ENCODE peak calls at places on chromosomes 4 and X, in five cellular contexts. D, R, J, Q and Y are unnamed samples.

GRCh38 chr4:112234952-112235609 is 3.5 kb downstream of the AP1AR start:
- DNase-seq in J (no peak), Q (no peak), D (peak), R (peak), Y (peak)

GRCh38 chrX:11890843-11891514 is 132.9 kb downstream of the MSL3 start:
- DNase-seq in Q (peak), D (no peak), R (peak), J (peak), Y (no peak)

GRCh38 chr4:11483076-11483475 is 54.4 kb upstream of the HS3ST1 start:
- DNase-seq in R (no peak), J (no peak), Q (no peak), D (no peak), Y (no peak)

GRCh38 chrX:100090931-100091330 is 319.1 kb downstream of the PCDH19 start:
- DNase-seq in J (no peak), R (no peak), Q (no peak), D (no peak), Y (no peak)

GRCh38 chr4:91373546-91373945 is 930.2 kb upstream of the GRID2 start:
- DNase-seq in D (no peak), R (no peak), Q (no peak), J (no peak), Y (no peak)

GRCh38 chrX:13760428-13760827 is 25.9 kb downstream of the OFD1 start:
- DNase-seq in Q (no peak), R (no peak), J (no peak), D (no peak), Y (no peak)

GRCh38 chrX:100939336-100939735 is 10.6 kb upstream of the XKRX start:
- DNase-seq in D (peak), J (no peak), R (no peak), Q (no peak), Y (no peak)

GRCh38 chrX:154717824-154718223 is 33.1 kb downstream of the GAB3 start:
- DNase-seq in R (peak), D (peak), J (no peak), Q (no peak), Y (no peak)

GRCh38 chr4:99438578-99438875 is 3.4 kb upstream of the ADH7 start:
- DNase-seq in Q (no peak), J (no peak), D (no peak), R (no peak), Y (no peak)

GRCh38 chrX:125205918-125206665 is 113.6 kb upstream of the TEX13C start:
- DNase-seq in Q (peak), J (no peak), D (no peak), R (no peak), Y (no peak)

GRCh38 chrX:13372203-13372980 is 52.5 kb upstream of the ATXN3L start:
- DNase-seq in R (no peak), D (no peak), J (no peak), Q (no peak), Y (no peak)

GRCh38 chr4:3420956-3421355 is 20.8 kb upstream of the HGFAC start:
- DNase-seq in J (no peak), D (no peak), R (no peak), Q (no peak), Y (no peak)

GRCh38 chr4:111018231-111018630 is 395.4 kb upstream of the PITX2 start:
- DNase-seq in Q (no peak), J (no peak), R (no peak), D (no peak), Y (no peak)

GRCh38 chr4:139900964-139901376 is 235.4 kb downstream of the MGST2 start:
- DNase-seq in D (no peak), J (no peak), Q (no peak), R (no peak), Y (no peak)

GRCh38 chrX:8191022-8191421 is 20.0 kb upstream of the VCX2 start:
- DNase-seq in R (peak), J (no peak), Q (no peak), D (no peak), Y (no peak)

GRCh38 chr4:102511830-102512605 is 10.9 kb downstream of the NFKB1 start:
- DNase-seq in Q (no peak), R (no peak), D (no peak), J (no peak), Y (no peak)

GRCh38 chrX:152989292-152989658 is 4.6 kb downstream of the PNMA5 start:
- DNase-seq in J (no peak), R (no peak), D (no peak), Q (no peak), Y (peak)

GRCh38 chrX:125826080-125826479 is 340.0 kb downstream of the DCAF12L2 start:
- DNase-seq in J (no peak), R (no peak), D (no peak), Q (no peak), Y (no peak)

GRCh38 chrX:48058621-48059295 is 12.7 kb downstream of the ZNF630 start:
- DNase-seq in Q (no peak), J (no peak), R (no peak), D (no peak), Y (no peak)

GRCh38 chr4:176539785-176540175 is 220.0 kb downstream of the SPCS3 start:
- DNase-seq in R (no peak), J (no peak), D (no peak), Q (no peak), Y (no peak)

GRCh38 chrX:153922932-153923857 is 2.9 kb downstream of the ARHGAP4 start:
- DNase-seq in R (peak), D (no peak), Q (no peak), J (peak), Y (peak)

GRCh38 chr4:88600129-88600849 is 8.0 kb downstream of the HERC3 start:
- DNase-seq in R (no peak), J (no peak), Q (no peak), D (no peak), Y (no peak)

GRCh38 chrX:2962346-2962745 is 33.2 kb upstream of the ARSD start:
- DNase-seq in R (peak), J (peak), Q (no peak), D (no peak), Y (no peak)

DNA sequence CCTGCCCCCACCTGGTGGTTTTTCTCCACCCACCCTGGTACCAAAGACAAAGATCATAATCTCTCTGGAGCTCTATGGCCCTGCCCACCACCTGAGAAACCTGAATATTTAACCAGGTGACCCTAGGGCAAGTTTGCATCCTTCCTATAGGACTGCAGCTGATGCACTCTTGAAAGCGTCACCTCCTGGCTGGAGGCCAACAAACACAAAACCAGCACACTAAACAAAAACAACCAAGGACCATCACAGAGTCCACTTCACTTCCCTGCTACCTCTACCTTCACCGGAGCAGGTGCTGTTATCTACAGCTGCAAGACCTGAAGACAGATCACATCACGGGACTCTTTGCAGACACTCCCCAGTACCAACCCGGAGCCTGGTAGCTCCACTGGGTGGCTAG is 296.7 kb upstream of the FGF13 start:
- DNase-seq in J (no peak), R (no peak), Q (no peak), D (no peak), Y (no peak)
- TF ChIP-seq CTCF in J (no peak), R (no peak), Q (no peak), D (no peak), Y (no peak)

DNA sequence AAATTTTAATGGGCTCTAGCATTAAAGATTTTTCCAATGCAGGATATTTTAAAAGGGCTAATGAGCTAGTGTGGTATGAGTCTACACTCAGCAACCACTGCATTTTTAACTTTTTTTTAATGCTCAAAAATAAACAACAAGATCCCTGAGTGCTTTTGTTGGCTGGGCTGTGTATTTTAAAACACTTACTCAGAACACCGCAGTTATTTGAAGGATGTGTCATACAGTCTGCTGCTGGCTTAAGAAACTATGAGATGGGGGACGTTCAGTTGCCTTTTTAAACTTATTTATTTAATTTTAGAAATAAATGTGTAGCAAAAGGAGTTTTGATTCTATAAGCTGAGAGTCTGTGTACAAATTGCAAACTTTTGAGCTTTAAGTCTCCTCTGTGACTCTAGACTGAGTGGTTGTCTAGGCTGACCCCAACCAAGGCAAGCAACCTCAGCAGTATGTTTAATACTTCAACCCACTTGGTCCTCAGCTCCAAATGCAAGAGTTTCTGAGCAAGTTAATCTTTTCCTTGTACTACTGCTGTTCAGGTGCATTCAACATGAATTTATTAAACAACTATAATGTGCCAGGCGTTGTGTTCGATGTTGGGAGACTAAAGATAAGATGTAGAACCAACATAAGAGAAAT is 278.6 kb upstream of the DIPK2B start:
- DNase-seq in D (no peak), R (no peak), J (no peak), Q (no peak), Y (no peak)
- TF ChIP-seq CTCF in D (no peak), R (no peak), J (no peak), Q (no peak), Y (no peak)

DNA sequence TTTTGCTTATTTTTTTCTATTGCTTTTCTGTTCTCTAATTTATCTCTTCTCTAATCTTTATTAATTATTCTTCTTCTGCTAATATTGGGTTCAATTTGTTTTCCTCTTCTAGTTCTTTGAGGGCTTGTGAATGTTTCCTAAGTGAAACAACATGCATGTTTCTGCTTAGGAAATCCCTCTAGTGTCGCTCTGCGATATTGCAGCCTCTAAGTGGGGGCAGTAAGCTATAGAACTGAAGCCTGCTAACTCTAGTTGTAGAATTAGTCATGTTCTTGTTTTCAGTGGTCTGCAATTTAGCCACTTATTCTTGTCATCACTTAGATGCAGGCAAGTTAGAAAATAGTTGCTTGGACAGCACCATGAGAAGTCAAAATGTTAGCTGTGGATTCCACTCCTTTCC is 222.6 kb downstream of the SPIN4 start:
- DNase-seq in D (peak), Q (no peak), J (peak), R (no peak), Y (no peak)
- TF ChIP-seq CTCF in D (peak), Q (peak), J (peak), R (no peak), Y (no peak)

GRCh38 chr4:143183513-143184216 is 1.1 kb upstream of the USP38 start:
- DNase-seq in D (no peak), J (no peak), Q (no peak), R (no peak), Y (no peak)

GRCh38 chr4:143184503-143185252 is at the start of gene USP38:
- DNase-seq in R (peak), J (peak), D (peak), Q (peak), Y (peak)

GRCh38 chr4:143184217-143184502 is 557 bp upstream of the USP38 start:
- DNase-seq in J (no peak), R (no peak), Q (no peak), D (peak), Y (no peak)

DNA sequence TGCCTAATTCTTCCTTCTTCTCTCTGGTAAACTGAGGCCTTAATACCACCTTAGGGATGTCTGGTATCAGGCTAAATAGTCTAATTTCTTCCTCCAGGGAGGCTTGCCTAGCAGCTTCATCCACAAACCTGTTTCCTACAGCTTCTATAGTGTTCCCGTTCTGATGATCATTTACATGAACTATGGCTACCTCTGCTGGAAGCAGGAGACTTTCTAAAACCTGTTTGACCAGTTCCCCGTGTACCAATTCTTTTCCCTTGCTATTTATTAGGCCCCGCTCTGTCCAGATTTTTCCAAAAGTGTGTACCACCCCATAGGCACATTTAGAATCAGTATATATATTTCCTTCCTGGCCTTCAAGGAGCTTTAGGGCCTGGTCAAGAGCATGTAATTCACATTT is 5.8 kb upstream of the USP38 start:
- DNase-seq in Q (no peak), D (no peak), J (no peak), R (no peak), Y (no peak)
- TF ChIP-seq CTCF in Q (no peak), D (no peak), J (no peak), R (no peak), Y (no peak)

GRCh38 chr4:77177196-77177595 is 20.2 kb downstream of the CCNG2 start:
- DNase-seq in J (no peak), D (no peak), Q (no peak), R (no peak), Y (no peak)

GRCh38 chr4:77172336-77172735 is 15.3 kb downstream of the CCNG2 start:
- DNase-seq in Q (no peak), D (no peak), J (no peak), R (no peak), Y (no peak)

GRCh38 chr4:77176606-77177005 is 19.6 kb downstream of the CCNG2 start:
- DNase-seq in D (no peak), Q (no peak), R (no peak), J (no peak), Y (no peak)

GRCh38 chr4:77175201-77175610 is 18.2 kb downstream of the CCNG2 start:
- DNase-seq in D (no peak), Q (no peak), J (no peak), R (no peak), Y (no peak)

GRCh38 chr4:77174426-77174825 is 17.4 kb downstream of the CCNG2 start:
- DNase-seq in J (no peak), R (no peak), D (peak), Q (no peak), Y (no peak)
- TF ChIP-seq CTCF in J (no peak), R (no peak), D (no peak), Q (no peak), Y (no peak)

GRCh38 chrX:38327775-38328081 is 419 bp upstream of the RPGR start:
- DNase-seq in D (no peak), Q (no peak), R (no peak), J (no peak), Y (no peak)

GRCh38 chrX:38326086-38326485 is 1.2 kb downstream of the RPGR start:
- DNase-seq in Q (no peak), R (no peak), J (no peak), D (no peak), Y (no peak)

GRCh38 chrX:38332505-38332904 is 5.2 kb upstream of the RPGR start:
- DNase-seq in R (no peak), Q (no peak), D (no peak), J (no peak), Y (no peak)

DNA sequence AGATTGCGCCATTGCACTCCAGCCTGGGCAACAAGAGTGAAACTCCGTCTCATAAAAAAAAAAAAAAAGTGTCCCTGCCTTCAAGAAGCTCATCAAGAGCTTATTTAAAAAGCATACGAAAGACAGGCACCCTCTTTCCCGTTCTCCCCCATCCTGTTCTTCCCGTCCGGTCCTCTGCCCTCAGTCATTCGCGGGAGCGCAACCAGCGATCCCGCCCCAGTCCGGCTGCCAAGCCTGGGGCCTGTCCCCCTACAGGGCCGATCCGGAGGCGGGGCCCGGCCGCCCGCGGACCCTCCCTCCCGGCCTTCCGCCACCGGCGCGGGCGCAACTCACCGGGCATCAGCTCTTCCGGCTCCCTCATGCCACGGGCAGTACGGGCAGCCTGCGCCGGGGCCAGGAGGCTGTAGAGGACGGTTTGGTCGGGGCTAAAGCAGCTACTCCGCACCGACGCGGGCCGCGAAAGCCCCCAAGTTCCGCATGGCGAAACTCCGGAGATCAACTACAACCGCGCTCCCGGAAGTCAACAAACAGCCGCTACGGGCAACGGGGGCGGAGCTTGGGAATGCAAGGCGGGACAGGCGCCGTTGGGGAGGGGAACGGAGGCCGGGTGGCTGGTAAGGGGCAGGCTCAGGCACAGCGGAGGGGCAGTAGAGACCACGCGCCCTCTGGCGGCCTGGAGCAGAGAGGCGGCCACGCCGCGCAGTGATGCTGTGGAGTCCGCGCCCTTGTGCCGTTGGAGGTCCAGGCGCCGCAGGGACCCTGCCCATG is at the start of gene RPGR:
- DNase-seq in R (peak), J (peak), D (peak), Q (peak), Y (peak)
- TF ChIP-seq CTCF in R (peak), J (peak), D (peak), Q (peak), Y (peak)